ENCODE peak calls at places on chromosomes 3 and 15, in six cellular contexts. One of them, this sample, is unnamed. For H3K79me2, the result is how much of the 10 kb centered on the place peaks cover.

GRCh38 chr15:79474252-79474651 is 42.1 kb downstream of the MINAR1 start:
- DNase-seq in PC-3: no peak
- DNase-seq in GM23248: peak
- DNase-seq in fibroblast of lung: peak
- DNase-seq in mesendoderm: no peak
- DNase-seq in OCI-LY7: no peak
- DNase-seq in this sample: no peak

GRCh38 chr3:149586871-149587270 is 71.0 kb downstream of the WWTR1 start:
- DNase-seq in PC-3: peak
- DNase-seq in GM23248: peak
- DNase-seq in fibroblast of lung: peak
- DNase-seq in mesendoderm: no peak
- DNase-seq in OCI-LY7: no peak
- DNase-seq in this sample: peak

GRCh38 chr3:52480768-52481715 is 14.1 kb upstream of the STAB1 start:
- DNase-seq in PC-3: no peak
- DNase-seq in GM23248: no peak
- DNase-seq in fibroblast of lung: no peak
- DNase-seq in mesendoderm: no peak
- DNase-seq in OCI-LY7: no peak
- DNase-seq in this sample: no peak

GRCh38 chr3:148852271-148853000 is 12.7 kb upstream of the CPA3 start:
- DNase-seq in PC-3: no peak
- DNase-seq in GM23248: peak
- DNase-seq in fibroblast of lung: peak
- DNase-seq in mesendoderm: no peak
- DNase-seq in OCI-LY7: no peak
- DNase-seq in this sample: no peak

GRCh38 chr3:167116120-167116922 is 263.8 kb downstream of the ZBBX start:
- DNase-seq in PC-3: no peak
- DNase-seq in GM23248: no peak
- DNase-seq in fibroblast of lung: no peak
- DNase-seq in mesendoderm: no peak
- DNase-seq in OCI-LY7: no peak
- DNase-seq in this sample: no peak

GRCh38 chr3:86993704-86994103 is 2.8 kb upstream of the VGLL3 start:
- DNase-seq in PC-3: peak
- DNase-seq in GM23248: peak
- DNase-seq in fibroblast of lung: peak
- DNase-seq in mesendoderm: peak
- DNase-seq in OCI-LY7: no peak
- DNase-seq in this sample: no peak

GRCh38 chr15:42632100-42632675 is 56.8 kb downstream of the STARD9 start:
- DNase-seq in PC-3: no peak
- DNase-seq in GM23248: no peak
- DNase-seq in fibroblast of lung: no peak
- DNase-seq in mesendoderm: no peak
- DNase-seq in OCI-LY7: peak
- DNase-seq in this sample: no peak

GRCh38 chr3:120416868-120417267 is 33.9 kb downstream of the FSTL1 start:
- DNase-seq in PC-3: no peak
- DNase-seq in GM23248: no peak
- DNase-seq in fibroblast of lung: no peak
- DNase-seq in mesendoderm: no peak
- DNase-seq in OCI-LY7: no peak
- DNase-seq in this sample: no peak

GRCh38 chr15:41554915-41555314 is 4.1 kb upstream of the TYRO3 start:
- DNase-seq in PC-3: no peak
- DNase-seq in GM23248: no peak
- DNase-seq in fibroblast of lung: no peak
- DNase-seq in mesendoderm: no peak
- DNase-seq in OCI-LY7: no peak
- DNase-seq in this sample: no peak

GRCh38 chr3:65636326-65636725 is 402.4 kb downstream of the MAGI1 start:
- DNase-seq in PC-3: no peak
- DNase-seq in GM23248: no peak
- DNase-seq in fibroblast of lung: no peak
- DNase-seq in mesendoderm: no peak
- DNase-seq in OCI-LY7: no peak
- DNase-seq in this sample: no peak

GRCh38 chr3:123751478-123751877 is 132.7 kb downstream of the MYLK start:
- DNase-seq in PC-3: no peak
- DNase-seq in GM23248: peak
- DNase-seq in fibroblast of lung: no peak
- DNase-seq in mesendoderm: no peak
- DNase-seq in OCI-LY7: no peak
- DNase-seq in this sample: no peak
- H3K79me2 ChIP-seq in PC-3: under half
- H3K79me2 ChIP-seq in GM23248: under half
- H3K79me2 ChIP-seq in fibroblast of lung: under half
- H3K79me2 ChIP-seq in mesendoderm: under half
- H3K79me2 ChIP-seq in OCI-LY7: under half
- H3K79me2 ChIP-seq in this sample: under half

DNA sequence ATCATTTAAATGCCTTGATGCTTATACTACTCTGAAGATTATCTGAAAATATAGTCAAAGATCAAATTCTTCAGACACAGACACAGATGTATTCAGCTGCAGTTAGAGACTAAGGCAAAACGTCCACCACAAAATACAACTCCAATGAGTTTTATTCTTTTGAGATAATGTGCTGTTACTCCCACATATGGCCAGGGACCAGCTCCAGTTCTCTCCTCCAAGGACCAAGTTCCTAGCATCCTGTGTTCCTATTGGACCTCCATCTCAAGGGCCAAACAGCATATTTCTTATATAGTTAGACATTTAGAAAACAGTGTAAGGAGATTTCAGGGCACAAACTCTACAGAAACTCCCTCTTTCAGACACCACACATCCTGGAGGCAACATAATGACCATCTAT is 27.1 kb downstream of the IP6K1 start:
- DNase-seq in PC-3: no peak
- DNase-seq in GM23248: no peak
- DNase-seq in fibroblast of lung: no peak
- DNase-seq in mesendoderm: no peak
- DNase-seq in OCI-LY7: no peak
- DNase-seq in this sample: no peak
- H3K79me2 ChIP-seq in PC-3: half or more
- H3K79me2 ChIP-seq in GM23248: half or more
- H3K79me2 ChIP-seq in fibroblast of lung: under half
- H3K79me2 ChIP-seq in mesendoderm: under half
- H3K79me2 ChIP-seq in OCI-LY7: under half
- H3K79me2 ChIP-seq in this sample: under half

GRCh38 chr3:71582612-71583568 is 638 bp downstream of the FOXP1 start:
- DNase-seq in PC-3: peak
- DNase-seq in GM23248: peak
- DNase-seq in fibroblast of lung: peak
- DNase-seq in mesendoderm: peak
- DNase-seq in OCI-LY7: peak
- DNase-seq in this sample: no peak
- H3K79me2 ChIP-seq in PC-3: under half
- H3K79me2 ChIP-seq in GM23248: half or more
- H3K79me2 ChIP-seq in fibroblast of lung: under half
- H3K79me2 ChIP-seq in mesendoderm: under half
- H3K79me2 ChIP-seq in OCI-LY7: half or more
- H3K79me2 ChIP-seq in this sample: under half

GRCh38 chr15:44149224-44149623 is 45.8 kb downstream of the FRMD5 start:
- DNase-seq in PC-3: no peak
- DNase-seq in GM23248: no peak
- DNase-seq in fibroblast of lung: no peak
- DNase-seq in mesendoderm: no peak
- DNase-seq in OCI-LY7: no peak
- DNase-seq in this sample: no peak

GRCh38 chr15:44144992-44145391 is 50.1 kb downstream of the FRMD5 start:
- DNase-seq in PC-3: no peak
- DNase-seq in GM23248: no peak
- DNase-seq in fibroblast of lung: no peak
- DNase-seq in mesendoderm: no peak
- DNase-seq in OCI-LY7: no peak
- DNase-seq in this sample: no peak

GRCh38 chr15:44145495-44145894 is 49.6 kb downstream of the FRMD5 start:
- DNase-seq in PC-3: no peak
- DNase-seq in GM23248: no peak
- DNase-seq in fibroblast of lung: no peak
- DNase-seq in mesendoderm: no peak
- DNase-seq in OCI-LY7: no peak
- DNase-seq in this sample: no peak

GRCh38 chr15:44147636-44148035 is 47.4 kb downstream of the FRMD5 start:
- DNase-seq in PC-3: no peak
- DNase-seq in GM23248: no peak
- DNase-seq in fibroblast of lung: no peak
- DNase-seq in mesendoderm: no peak
- DNase-seq in OCI-LY7: no peak
- DNase-seq in this sample: no peak

GRCh38 chr15:44148580-44148979 is 46.5 kb downstream of the FRMD5 start:
- DNase-seq in PC-3: peak
- DNase-seq in GM23248: no peak
- DNase-seq in fibroblast of lung: no peak
- DNase-seq in mesendoderm: no peak
- DNase-seq in OCI-LY7: no peak
- DNase-seq in this sample: no peak
- H3K79me2 ChIP-seq in PC-3: under half
- H3K79me2 ChIP-seq in GM23248: under half
- H3K79me2 ChIP-seq in fibroblast of lung: under half
- H3K79me2 ChIP-seq in mesendoderm: under half
- H3K79me2 ChIP-seq in OCI-LY7: under half
- H3K79me2 ChIP-seq in this sample: under half

DNA sequence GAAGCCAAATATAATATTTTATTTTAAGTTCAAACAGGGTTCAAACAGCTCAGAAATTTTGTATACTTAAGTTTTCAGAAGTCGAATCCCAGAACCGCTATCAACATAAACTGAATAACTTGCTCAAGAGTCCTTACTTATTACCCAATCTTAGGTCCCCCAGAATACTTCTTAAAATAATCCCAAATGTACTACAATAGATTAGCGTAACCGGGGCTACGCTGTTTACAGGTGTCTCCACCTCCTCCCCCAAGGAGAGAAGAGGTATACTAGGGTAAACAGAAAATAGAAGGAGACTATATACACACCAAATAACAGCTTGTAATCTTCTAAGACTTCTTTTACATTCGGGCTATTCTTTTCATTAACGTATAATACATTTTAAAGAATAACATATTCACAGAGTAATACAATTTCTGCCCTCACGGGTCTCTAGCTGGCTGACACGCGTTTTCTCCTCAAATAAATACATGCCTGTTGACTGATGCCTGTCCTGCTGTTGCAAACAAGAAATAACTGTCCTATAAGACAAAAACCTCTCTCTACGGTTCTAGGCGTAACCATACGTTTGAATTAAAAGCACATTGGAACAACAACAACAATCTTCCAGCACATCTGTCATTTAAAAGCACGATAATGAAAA is 1.3 kb downstream of the DENND4A start:
- DNase-seq in PC-3: peak
- DNase-seq in GM23248: peak
- DNase-seq in fibroblast of lung: peak
- DNase-seq in mesendoderm: no peak
- DNase-seq in OCI-LY7: peak
- DNase-seq in this sample: no peak
- H3K79me2 ChIP-seq in PC-3: under half
- H3K79me2 ChIP-seq in GM23248: half or more
- H3K79me2 ChIP-seq in fibroblast of lung: under half
- H3K79me2 ChIP-seq in mesendoderm: under half
- H3K79me2 ChIP-seq in OCI-LY7: half or more
- H3K79me2 ChIP-seq in this sample: under half

GRCh38 chr3:46929324-46929723 is 47.2 kb downstream of the CCDC12 start:
- DNase-seq in PC-3: no peak
- DNase-seq in GM23248: no peak
- DNase-seq in fibroblast of lung: no peak
- DNase-seq in mesendoderm: no peak
- DNase-seq in OCI-LY7: peak
- DNase-seq in this sample: no peak
- H3K79me2 ChIP-seq in PC-3: half or more
- H3K79me2 ChIP-seq in GM23248: half or more
- H3K79me2 ChIP-seq in fibroblast of lung: under half
- H3K79me2 ChIP-seq in mesendoderm: under half
- H3K79me2 ChIP-seq in OCI-LY7: half or more
- H3K79me2 ChIP-seq in this sample: half or more

GRCh38 chr3:61669203-61669602 is 107.8 kb downstream of the PTPRG start:
- DNase-seq in PC-3: no peak
- DNase-seq in GM23248: no peak
- DNase-seq in fibroblast of lung: no peak
- DNase-seq in mesendoderm: no peak
- DNase-seq in OCI-LY7: no peak
- DNase-seq in this sample: no peak
- H3K79me2 ChIP-seq in PC-3: under half
- H3K79me2 ChIP-seq in GM23248: half or more
- H3K79me2 ChIP-seq in fibroblast of lung: under half
- H3K79me2 ChIP-seq in mesendoderm: half or more
- H3K79me2 ChIP-seq in OCI-LY7: under half
- H3K79me2 ChIP-seq in this sample: under half

DNA sequence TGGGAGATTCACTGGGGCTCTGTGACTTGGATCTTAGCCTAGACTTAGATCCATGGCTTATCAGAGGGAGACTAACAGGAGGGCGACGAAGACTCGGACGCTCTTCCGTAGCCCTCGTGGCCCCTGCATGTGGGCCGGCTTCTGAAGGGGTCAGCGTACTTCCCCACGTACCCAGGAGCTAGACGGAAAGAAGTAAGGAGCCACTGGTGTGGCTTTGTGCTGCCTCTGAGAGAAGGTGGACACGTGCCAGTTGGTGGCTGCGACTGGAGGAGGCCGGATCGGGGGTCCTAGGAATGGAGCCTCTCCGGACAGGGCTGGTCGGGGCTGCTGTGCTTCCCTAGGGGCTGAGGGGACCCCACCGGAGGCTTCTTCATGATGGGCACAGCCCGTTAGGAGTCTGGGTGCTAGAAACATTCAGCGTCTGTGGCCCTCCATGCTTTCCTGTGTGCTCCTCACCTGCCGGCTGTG is 1.0 kb downstream of the NRROS start:
- DNase-seq in PC-3: no peak
- DNase-seq in GM23248: no peak
- DNase-seq in fibroblast of lung: no peak
- DNase-seq in mesendoderm: no peak
- DNase-seq in OCI-LY7: no peak
- DNase-seq in this sample: no peak
- H3K79me2 ChIP-seq in PC-3: under half
- H3K79me2 ChIP-seq in GM23248: under half
- H3K79me2 ChIP-seq in fibroblast of lung: under half
- H3K79me2 ChIP-seq in mesendoderm: under half
- H3K79me2 ChIP-seq in OCI-LY7: under half
- H3K79me2 ChIP-seq in this sample: under half

GRCh38 chr15:90389513-90389912 is 1.5 kb downstream of the IQGAP1 start:
- DNase-seq in PC-3: no peak
- DNase-seq in GM23248: no peak
- DNase-seq in fibroblast of lung: no peak
- DNase-seq in mesendoderm: no peak
- DNase-seq in OCI-LY7: no peak
- DNase-seq in this sample: no peak

GRCh38 chr15:90396321-90396720 is 8.3 kb downstream of the IQGAP1 start:
- DNase-seq in PC-3: no peak
- DNase-seq in GM23248: no peak
- DNase-seq in fibroblast of lung: no peak
- DNase-seq in mesendoderm: no peak
- DNase-seq in OCI-LY7: no peak
- DNase-seq in this sample: no peak

GRCh38 chr15:90393040-90393439 is 5.0 kb downstream of the IQGAP1 start:
- DNase-seq in PC-3: no peak
- DNase-seq in GM23248: no peak
- DNase-seq in fibroblast of lung: no peak
- DNase-seq in mesendoderm: no peak
- DNase-seq in OCI-LY7: no peak
- DNase-seq in this sample: no peak

GRCh38 chr15:90394702-90395442 is 6.8 kb downstream of the IQGAP1 start:
- DNase-seq in PC-3: no peak
- DNase-seq in GM23248: no peak
- DNase-seq in fibroblast of lung: no peak
- DNase-seq in mesendoderm: no peak
- DNase-seq in OCI-LY7: no peak
- DNase-seq in this sample: no peak

GRCh38 chr15:90394074-90394473 is 6.0 kb downstream of the IQGAP1 start:
- DNase-seq in PC-3: no peak
- DNase-seq in GM23248: no peak
- DNase-seq in fibroblast of lung: no peak
- DNase-seq in mesendoderm: no peak
- DNase-seq in OCI-LY7: no peak
- DNase-seq in this sample: no peak
- H3K79me2 ChIP-seq in PC-3: half or more
- H3K79me2 ChIP-seq in GM23248: half or more
- H3K79me2 ChIP-seq in fibroblast of lung: half or more
- H3K79me2 ChIP-seq in mesendoderm: half or more
- H3K79me2 ChIP-seq in OCI-LY7: half or more
- H3K79me2 ChIP-seq in this sample: half or more

This sample was measured in keratinocyte.